ENCODE peak calls at places on chromosomes 1 and 21, in four cellular contexts. T is neural crest cell; G is CD4-positive, alpha-beta T cell; Z is amygdala. Q is an unnamed sample.

GRCh38 chr21:38250991-38251418 is 5.8 kb upstream of the KCNJ15 start:
- DNase-seq in Z (no peak), T (no peak), G (no peak), Q (no peak)

GRCh38 chr1:178693368-178693767 is 31.7 kb upstream of the RALGPS2 start:
- DNase-seq in T (no peak), G (no peak), Z (no peak), Q (peak)

GRCh38 chr1:158146165-158146564 is 34.5 kb upstream of the CD1D start:
- DNase-seq in T (no peak), Z (no peak), G (no peak), Q (no peak)

GRCh38 chr21:34994646-34995631 is 54.2 kb downstream of the RUNX1 start:
- DNase-seq in T (no peak), G (no peak), Z (no peak), Q (no peak)

GRCh38 chr1:11729155-11729497 is 6.8 kb upstream of the AGTRAP start:
- DNase-seq in T (no peak), G (no peak), Z (no peak), Q (no peak)

GRCh38 chr1:8146257-8146855 is 120.2 kb upstream of the ERRFI1 start:
- DNase-seq in T (no peak), Z (no peak), G (no peak), Q (no peak)

GRCh38 chr1:36352141-36352909 is 28.9 kb upstream of the EVA1B start:
- DNase-seq in G (no peak), Z (no peak), T (no peak), Q (no peak)

GRCh38 chr1:220920967-220921366 is 41.7 kb downstream of the HLX start:
- DNase-seq in T (no peak), G (no peak), Z (no peak), Q (no peak)

GRCh38 chr1:37476460-37477197 is 2.2 kb downstream of the ZC3H12A start:
- DNase-seq in T (no peak), Z (no peak), G (no peak), Q (no peak)

GRCh38 chr1:32716312-32717126 is 13.9 kb upstream of the SYNC start:
- DNase-seq in Z (no peak), T (peak), G (peak), Q (peak)

GRCh38 chr21:33668180-33668579 is 25.9 kb downstream of the ITSN1 start:
- DNase-seq in G (no peak), Z (no peak), T (no peak), Q (no peak)

GRCh38 chr1:35929730-35930592 is 944 bp upstream of the AGO3 start:
- DNase-seq in Z (peak), G (peak), T (peak), Q (peak)

GRCh38 chr1:219331424-219331823 is 157.7 kb downstream of the LYPLAL1 start:
- DNase-seq in Z (no peak), T (no peak), G (no peak), Q (no peak)

GRCh38 chr1:16266411-16267118 is 29.6 kb upstream of the CPLANE2 start:
- DNase-seq in T (no peak), Z (no peak), G (no peak), Q (no peak)

GRCh38 chr1:31750858-31751638 is 13.1 kb downstream of the ADGRB2 start:
- DNase-seq in G (no peak), Z (no peak), T (no peak), Q (no peak)

GRCh38 chr21:14825405-14826032 is 239.3 kb downstream of the NRIP1 start:
- DNase-seq in G (no peak), T (no peak), Z (no peak), Q (no peak)

GRCh38 chr1:108561145-108561458 is 1.2 kb downstream of the EEIG2 start:
- DNase-seq in G (no peak), T (no peak), Z (no peak), Q (no peak)

GRCh38 chr1:29398431-29398830 is 162.1 kb downstream of the PTPRU start:
- DNase-seq in T (no peak), G (no peak), Z (no peak), Q (no peak)

GRCh38 chr1:220892997-220893700 is 13.9 kb downstream of the HLX start:
- DNase-seq in T (no peak), G (no peak), Z (no peak), Q (no peak)

GRCh38 chr1:168689726-168690602 is 39.0 kb downstream of the DPT start:
- DNase-seq in Z (no peak), T (no peak), G (no peak), Q (no peak)

GRCh38 chr1:6614019-6614952 is 755 bp downstream of the PHF13 start:
- DNase-seq in T (peak), Z (peak), G (peak), Q (no peak)

GRCh38 chr21:38505654-38506523 is 7.6 kb upstream of the ERG start:
- DNase-seq in T (peak), G (no peak), Z (peak), Q (peak)

GRCh38 chr1:203196371-203196770 is 9.9 kb upstream of the CHI3L1 start:
- DNase-seq in T (no peak), G (no peak), Z (no peak), Q (no peak)